ENCODE peak calls at places on chromosomes 11 and 22, in five cellular contexts. W, Z, R, B and F are unnamed samples.

GRCh38 chr11:86211619-86212018 is 32.9 kb upstream of the EED start:
- DNase-seq in W (no peak), Z (no peak), R (no peak), B (no peak), F (no peak)

GRCh38 chr11:121551463-121551862 is 98.7 kb upstream of the SORL1-AS1 start:
- DNase-seq in W (no peak), Z (no peak), R (no peak), B (no peak), F (no peak)

GRCh38 chr11:62928011-62928410 is 6.8 kb upstream of the CHRM1 start:
- DNase-seq in W (no peak), Z (no peak), R (no peak), B (no peak), F (no peak)

GRCh38 chr22:19480789-19481188 is 1.1 kb downstream of the CDC45 start:
- DNase-seq in W (no peak), Z (no peak), R (no peak), B (no peak), F (no peak)

GRCh38 chr11:73521621-73522020 is 76.3 kb downstream of the FAM168A start:
- DNase-seq in W (no peak), Z (peak; percentile 5), R (no peak), B (no peak), F (no peak)

GRCh38 chr11:1260023-1260501 is 37.2 kb downstream of the MUC5B start:
- DNase-seq in W (peak; percentile 18), Z (no peak), R (no peak), B (no peak), F (no peak)

GRCh38 chr11:95337175-95337957 is 106.4 kb upstream of the SESN3 start:
- DNase-seq in W (peak; percentile 15), Z (peak; percentile 26), R (peak; percentile 33), B (no peak), F (peak; percentile 92)

GRCh38 chr11:59669611-59670009 is 773 bp upstream of the PATL1 start:
- DNase-seq in W (no peak), Z (no peak), R (no peak), B (no peak), F (no peak)

GRCh38 chr22:26835929-26836528 is 178.6 kb downstream of the MIAT start:
- DNase-seq in W (peak; percentile 5), Z (peak; percentile 20), R (no peak), B (no peak), F (peak; percentile 44)

GRCh38 chr11:12272821-12273617 is 104.4 kb upstream of the PARVA start:
- DNase-seq in W (no peak), Z (no peak), R (no peak), B (no peak), F (no peak)

GRCh38 chr11:20374746-20375305 is 11.3 kb downstream of the HTATIP2 start:
- DNase-seq in W (no peak), Z (no peak), R (no peak), B (no peak), F (no peak)

GRCh38 chr11:92969634-92970347 is at the start of gene MTNR1B:
- DNase-seq in W (no peak), Z (no peak), R (peak; percentile 21), B (no peak), F (no peak)

GRCh38 chr22:19885841-19886592 is 31.3 kb upstream of the GNB1L start:
- DNase-seq in W (no peak), Z (no peak), R (no peak), B (no peak), F (no peak)